ENCODE peak calls at places on chromosomes 3 and 15, in ten cellular contexts. D is GM13976; F is psoas muscle; I is mesothelial cell of epicardium; W is epithelial cell of proximal tubule; T is tibial artery; J is CD8-positive, alpha-beta T cell; A is breast epithelium; E is PC-3; Q is fibroblast of mammary gland. N is an unnamed sample.

GRCh38 chr3:30227571-30228301 is 378.7 kb upstream of the TGFBR2 start:
- DNase-seq in D (no peak), F (no peak), I (no peak), W (no peak), T (no peak), J (no peak), A (no peak), E (peak; percentile 86), Q (peak; percentile 96), N (no peak)

GRCh38 chr3:10919636-10920035 is 72.9 kb upstream of the SLC6A1 start:
- DNase-seq in D (no peak), F (no peak), I (no peak), W (no peak), T (no peak), J (no peak), A (no peak), E (no peak), Q (no peak), N (no peak)

GRCh38 chr3:134449277-134449676 is 36.5 kb downstream of the ANAPC13 start:
- DNase-seq in D (no peak), F (no peak), I (no peak), W (no peak), T (peak; percentile 41), J (no peak), A (no peak), E (peak; percentile 57), Q (peak; percentile 61), N (peak; percentile 77)

GRCh38 chr3:69326821-69327433 is 59.0 kb downstream of the FRMD4B start:
- DNase-seq in D (peak; percentile 49), F (no peak), I (no peak), W (no peak), T (no peak), J (no peak), A (no peak), E (no peak), Q (peak; percentile 3), N (no peak)

GRCh38 chr3:107855710-107856109 is 235.1 kb downstream of the CD47 start:
- DNase-seq in D (no peak), F (no peak), I (no peak), W (peak; percentile 29), T (no peak), J (no peak), A (no peak), E (peak; percentile 64), Q (peak; percentile 25), N (no peak)

GRCh38 chr3:31561891-31562290 is 29.2 kb downstream of the STT3B start:
- DNase-seq in D (no peak), F (peak; percentile 24), I (no peak), W (no peak), T (no peak), J (no peak), A (no peak), E (no peak), Q (no peak), N (no peak)

GRCh38 chr3:185559706-185560090 is 7.3 kb upstream of the LIPH start:
- DNase-seq in D (no peak), F (no peak), I (no peak), W (no peak), T (no peak), J (no peak), A (peak; percentile 17), E (no peak), Q (no peak), N (no peak)

GRCh38 chr3:31743690-31744089 is 211.0 kb downstream of the STT3B start:
- DNase-seq in D (no peak), F (no peak), I (no peak), W (no peak), T (no peak), J (no peak), A (no peak), E (no peak), Q (no peak), N (no peak)

GRCh38 chr3:124584552-124585391 is 145.5 kb upstream of the UMPS start:
- DNase-seq in D (peak; percentile 54), F (peak; percentile 89), I (peak; percentile 53), W (no peak), T (peak; percentile 67), J (peak; percentile 30), A (peak; percentile 64), E (peak; percentile 84), Q (peak; percentile 28), N (peak; percentile 48)

GRCh38 chr15:65323071-65323511 is 18.6 kb downstream of the RNU5B-1 start:
- DNase-seq in D (peak; percentile 23), F (peak; percentile 46), I (peak; percentile 59), W (no peak), T (no peak), J (no peak), A (no peak), E (no peak), Q (peak; percentile 39), N (no peak)

GRCh38 chr3:113086506-113087461 is 96.0 kb downstream of the GTPBP8 start:
- DNase-seq in D (no peak), F (no peak), I (no peak), W (no peak), T (no peak), J (no peak), A (no peak), E (peak; percentile 41), Q (no peak), N (no peak)
- TF ChIP-seq CTCF in D (no peak), F (no peak), I (no peak), W (no peak), T (no peak), J (no peak), A (no peak), E (no peak), Q (no peak), N (no peak)

GRCh38 chr3:168620854-168621253 is 525.1 kb upstream of the GOLIM4 start:
- DNase-seq in D (no peak), F (no peak), I (peak; percentile 41), W (peak; percentile 7), T (no peak), J (no peak), A (no peak), E (peak; percentile 58), Q (peak; percentile 8), N (peak; percentile 57)
- TF ChIP-seq CTCF in D (peak; percentile 45), F (no peak), I (peak; percentile 6), W (peak; percentile 83), T (no peak), J (no peak), A (no peak), E (peak; percentile 77), Q (peak; percentile 36), N (peak; percentile 71)

GRCh38 chr3:182912476-182912875 is 67.9 kb downstream of the DCUN1D1 start:
- DNase-seq in D (no peak), F (no peak), I (no peak), W (no peak), T (no peak), J (no peak), A (no peak), E (no peak), Q (no peak), N (no peak)

GRCh38 chr3:182908471-182908870 is 71.9 kb downstream of the DCUN1D1 start:
- DNase-seq in D (no peak), F (no peak), I (no peak), W (no peak), T (no peak), J (no peak), A (no peak), E (no peak), Q (no peak), N (no peak)

GRCh38 chr3:182911782-182912111 is 68.6 kb downstream of the DCUN1D1 start:
- DNase-seq in D (no peak), F (no peak), I (no peak), W (no peak), T (no peak), J (no peak), A (no peak), E (no peak), Q (no peak), N (no peak)

GRCh38 chr3:182910939-182911781 is 69.2 kb downstream of the DCUN1D1 start:
- DNase-seq in D (no peak), F (no peak), I (no peak), W (no peak), T (no peak), J (no peak), A (no peak), E (no peak), Q (no peak), N (no peak)

DNA sequence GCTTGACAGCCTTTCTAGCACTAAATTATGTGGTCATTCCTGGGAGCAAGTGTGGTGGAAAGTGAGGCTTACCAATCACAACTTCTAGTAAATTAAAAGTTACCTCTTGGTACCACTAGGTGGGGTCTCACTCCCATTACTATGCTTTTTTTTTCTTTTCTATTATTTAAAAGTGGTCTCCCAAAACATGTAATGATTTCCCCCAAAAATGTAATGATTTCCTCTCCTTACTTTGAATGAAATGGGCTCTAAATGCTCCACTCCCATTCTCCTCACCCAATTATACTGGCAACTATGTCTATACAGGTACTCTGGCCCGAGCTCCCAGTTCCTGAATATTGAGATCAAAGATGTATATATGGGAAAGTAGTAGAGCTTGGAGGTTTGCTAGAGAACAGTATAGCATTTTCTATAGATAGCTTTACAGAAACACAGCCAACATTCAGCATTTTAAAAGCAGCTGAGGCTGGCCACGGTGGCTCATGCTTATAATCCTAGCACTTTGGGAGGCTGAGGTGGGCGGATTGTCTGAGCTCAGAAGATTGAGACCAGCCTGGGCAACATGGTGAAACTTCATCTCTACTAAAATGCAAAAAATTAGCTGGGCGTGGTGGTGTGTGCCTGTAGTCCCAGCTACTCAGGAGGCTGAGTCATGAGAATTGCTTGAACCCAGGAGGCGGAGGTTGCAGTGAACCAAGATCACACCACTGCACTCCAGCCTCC is 70.9 kb downstream of the DCUN1D1 start:
- DNase-seq in D (peak; percentile 26), F (no peak), I (no peak), W (peak; percentile 41), T (no peak), J (no peak), A (no peak), E (peak; percentile 38), Q (peak; percentile 34), N (no peak)
- TF ChIP-seq CTCF in D (no peak), F (peak; percentile 61), I (peak; percentile 71), W (peak; percentile 61), T (peak; percentile 22), J (peak; percentile 70), A (no peak), E (peak; percentile 77), Q (peak; percentile 54), N (peak; percentile 63)

DNA sequence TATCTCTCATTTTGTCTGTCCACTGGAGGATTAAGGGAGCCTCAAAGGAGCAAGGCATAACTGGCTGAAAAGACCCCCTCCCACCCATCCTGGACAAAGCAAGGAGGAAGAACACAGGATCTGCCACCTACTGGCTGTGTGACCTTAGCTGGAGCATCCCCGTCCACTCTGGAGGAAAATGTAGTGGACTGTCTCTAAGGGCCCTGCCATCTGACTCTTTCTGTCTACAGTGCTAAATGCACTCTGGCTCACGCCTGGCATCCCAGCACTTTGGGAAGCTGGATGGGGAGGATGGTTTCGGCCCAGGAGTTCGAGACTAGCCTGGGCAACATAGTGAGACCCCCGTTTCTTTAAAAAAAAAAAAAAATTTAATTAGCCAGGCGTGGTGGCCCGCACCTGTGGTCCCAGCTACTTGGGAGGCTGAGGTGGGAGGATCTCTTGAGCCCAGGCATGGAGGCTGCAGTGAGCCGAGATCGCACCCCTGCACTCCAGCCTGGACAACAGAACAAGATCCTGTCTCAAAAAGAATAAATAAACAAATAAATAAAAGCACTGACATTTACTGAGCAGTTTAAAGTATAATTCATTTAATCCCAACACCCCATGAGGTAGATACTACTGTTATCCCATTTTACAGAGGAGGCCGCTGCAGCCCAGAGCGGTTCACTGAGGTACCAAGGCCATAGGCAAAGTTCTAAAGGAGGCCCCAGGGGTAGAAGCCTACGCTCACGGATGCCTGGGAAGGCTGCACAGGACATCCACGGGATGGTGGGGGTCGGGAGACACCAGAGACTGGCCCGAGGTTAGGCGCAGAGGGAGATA is 1.1 kb downstream of the TBC1D2B start:
- DNase-seq in D (no peak), F (no peak), I (no peak), W (no peak), T (no peak), J (no peak), A (no peak), E (no peak), Q (no peak), N (peak; percentile 30)
- TF ChIP-seq CTCF in D (no peak), F (no peak), I (no peak), W (peak; percentile 12), T (no peak), J (no peak), A (no peak), E (no peak), Q (peak; percentile 33), N (no peak)